ENCODE peak calls at places on chromosomes 7 and 10, in eight cellular contexts. J, H, X, B, A, T, P and Z are unnamed samples.

GRCh38 chr7:128380807-128381130 is 19.3 kb upstream of the PRRT4 start:
- DNase-seq in P (no peak), X (no peak), T (no peak), J (no peak), B (no peak), A (no peak), H (no peak), Z (no peak)

GRCh38 chr10:36885746-36886145 is 239.7 kb upstream of the ANKRD30A start:
- DNase-seq in H (no peak), P (no peak), T (no peak), X (no peak), A (no peak), J (no peak), B (no peak), Z (no peak)

GRCh38 chr10:33880291-33880690 is 545.8 kb upstream of the NRP1 start:
- DNase-seq in A (no peak), J (no peak), B (no peak), X (no peak), P (no peak), H (no peak), T (no peak), Z (no peak)

GRCh38 chr10:29150010-29150409 is 138.9 kb upstream of the LYZL1 start:
- DNase-seq in H (peak; percentile 24), T (no peak), J (no peak), A (no peak), B (no peak), P (peak; percentile 38), X (peak; percentile 65), Z (no peak)

GRCh38 chr7:128303624-128304023 is 40.1 kb downstream of the RBM28 start:
- DNase-seq in X (no peak), T (no peak), P (no peak), H (no peak), B (no peak), J (no peak), A (no peak), Z (no peak)

GRCh38 chr7:133534816-133535215 is 281.9 kb downstream of the EXOC4 start:
- DNase-seq in T (no peak), P (no peak), B (no peak), J (no peak), X (no peak), H (no peak), A (no peak), Z (no peak)

GRCh38 chr7:47326220-47326619 is 255.7 kb downstream of the TNS3 start:
- DNase-seq in A (no peak), J (no peak), B (peak; percentile 53), X (no peak), T (no peak), H (peak; percentile 79), P (no peak), Z (peak; percentile 30)

GRCh38 chr10:122112625-122113160 is 123.7 kb downstream of the TACC2 start:
- DNase-seq in X (peak; percentile 93), T (peak; percentile 65), A (peak; percentile 78), H (peak; percentile 90), B (peak; percentile 87), P (peak; percentile 93), J (peak; percentile 70), Z (peak; percentile 85)

GRCh38 chr7:73802459-73802858 is 28.3 kb upstream of the CLDN4 start:
- DNase-seq in B (no peak), P (no peak), X (no peak), T (no peak), J (no peak), A (no peak), H (no peak), Z (no peak)

GRCh38 chr7:36547361-36547760 is 157.7 kb downstream of the ANLN start:
- DNase-seq in X (no peak), A (no peak), T (no peak), B (no peak), P (no peak), J (no peak), H (no peak), Z (no peak)

GRCh38 chr7:7190142-7190541 is 7.8 kb downstream of the C1GALT1 start:
- DNase-seq in T (no peak), P (no peak), B (no peak), A (no peak), H (peak; percentile 92), J (no peak), X (no peak), Z (no peak)

GRCh38 chr10:43166879-43167490 is 28.7 kb downstream of the CSGALNACT2 start:
- DNase-seq in T (no peak), X (no peak), J (no peak), H (no peak), A (no peak), P (no peak), B (no peak), Z (no peak)

GRCh38 chr7:116679495-116679894 is 7.5 kb downstream of the MET start:
- DNase-seq in B (no peak), P (no peak), X (no peak), A (no peak), J (no peak), H (no peak), T (no peak), Z (no peak)

GRCh38 chr10:49169776-49170175 is 18.4 kb downstream of the TMEM273 start:
- DNase-seq in A (no peak), B (no peak), H (no peak), X (no peak), P (no peak), J (no peak), T (no peak), Z (no peak)

GRCh38 chr10:10394933-10395658 is 622.6 kb upstream of the CELF2 start:
- DNase-seq in J (no peak), H (no peak), A (no peak), P (no peak), B (no peak), X (no peak), T (no peak), Z (no peak)

GRCh38 chr7:157412021-157412443 is 75.2 kb downstream of the DNAJB6 start:
- DNase-seq in B (peak; percentile 39), H (peak; percentile 83), A (peak; percentile 61), T (no peak), P (no peak), J (no peak), X (no peak), Z (peak; percentile 59)

GRCh38 chr10:100888957-100889356 is 23.8 kb upstream of the SLF2 start:
- DNase-seq in P (no peak), J (no peak), H (no peak), T (no peak), X (no peak), A (no peak), B (no peak), Z (no peak)
- TF ChIP-seq CTCF in P (peak; percentile 36), J (peak; percentile 51), H (peak; percentile 46), T (no peak), X (no peak), A (no peak), B (peak; percentile 21), Z (no peak)

GRCh38 chr7:39259391-39260003 is 281.8 kb downstream of the POU6F2 start:
- DNase-seq in J (no peak), T (no peak), H (no peak), X (no peak), B (no peak), P (no peak), A (no peak), Z (no peak)
- H3K27me3 ChIP-seq in J (no peaks in the 10 kb centered on the region), T (no peaks in the 10 kb centered on the region), H (no peaks in the 10 kb centered on the region), X (no peaks in the 10 kb centered on the region), B (no peaks in the 10 kb centered on the region), P (no peaks in the 10 kb centered on the region), A (no peaks in the 10 kb centered on the region), Z (no peaks in the 10 kb centered on the region)

GRCh38 chr10:77601488-77601887 is 36.1 kb downstream of the KCNMA1 start:
- DNase-seq in B (no peak), H (no peak), J (no peak), T (no peak), A (peak; percentile 23), P (peak; percentile 78), X (no peak), Z (no peak)

GRCh38 chr10:77603529-77603927 is 34.1 kb downstream of the KCNMA1 start:
- DNase-seq in T (no peak), P (no peak), X (no peak), H (no peak), A (no peak), J (no peak), B (no peak), Z (no peak)

GRCh38 chr10:77602913-77603528 is 34.6 kb downstream of the KCNMA1 start:
- DNase-seq in X (no peak), J (no peak), B (no peak), H (no peak), A (no peak), P (no peak), T (no peak), Z (no peak)

GRCh38 chr10:77604063-77604462 is 33.5 kb downstream of the KCNMA1 start:
- DNase-seq in H (no peak), B (no peak), P (no peak), X (no peak), J (no peak), A (no peak), T (no peak), Z (no peak)

DNA sequence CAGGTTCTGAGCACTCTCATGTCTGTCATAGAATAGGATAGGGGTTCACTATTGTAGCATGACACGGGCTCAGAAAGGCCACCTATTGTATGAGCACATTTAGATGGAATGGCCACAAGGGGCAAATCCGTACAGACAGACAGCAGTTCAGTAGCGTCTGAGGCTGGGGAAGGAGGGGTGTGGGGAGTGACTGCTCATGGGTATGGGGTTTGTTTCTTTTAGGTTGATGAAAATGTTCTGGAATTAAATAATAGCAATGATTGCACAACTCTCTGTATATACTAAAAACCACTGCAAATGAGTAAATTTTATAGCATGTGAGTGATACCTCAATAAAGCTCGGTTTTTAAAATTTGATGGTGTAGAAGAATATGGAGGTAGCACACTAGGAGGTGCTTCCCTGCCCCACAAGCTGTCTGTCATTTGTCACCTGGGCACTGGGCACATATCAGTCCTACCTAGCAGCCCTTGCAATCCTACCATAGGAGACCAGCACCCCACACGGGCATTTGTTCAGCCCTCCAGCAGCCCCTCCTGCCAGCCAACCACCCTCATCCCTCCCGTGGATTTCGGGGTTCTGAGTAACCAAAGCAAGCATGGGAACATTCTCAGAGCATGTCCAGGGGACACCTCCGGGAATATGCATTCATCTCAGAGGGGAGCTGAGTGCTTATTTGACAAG is 35.2 kb downstream of the KCNMA1 start:
- DNase-seq in H (no peak), B (peak; percentile 69), X (no peak), T (no peak), J (no peak), A (no peak), P (no peak), Z (no peak)
- TF ChIP-seq CTCF in H (peak; percentile 44), B (peak; percentile 51), X (no peak), T (no peak), J (no peak), A (no peak), P (no peak), Z (peak; percentile 34)

DNA sequence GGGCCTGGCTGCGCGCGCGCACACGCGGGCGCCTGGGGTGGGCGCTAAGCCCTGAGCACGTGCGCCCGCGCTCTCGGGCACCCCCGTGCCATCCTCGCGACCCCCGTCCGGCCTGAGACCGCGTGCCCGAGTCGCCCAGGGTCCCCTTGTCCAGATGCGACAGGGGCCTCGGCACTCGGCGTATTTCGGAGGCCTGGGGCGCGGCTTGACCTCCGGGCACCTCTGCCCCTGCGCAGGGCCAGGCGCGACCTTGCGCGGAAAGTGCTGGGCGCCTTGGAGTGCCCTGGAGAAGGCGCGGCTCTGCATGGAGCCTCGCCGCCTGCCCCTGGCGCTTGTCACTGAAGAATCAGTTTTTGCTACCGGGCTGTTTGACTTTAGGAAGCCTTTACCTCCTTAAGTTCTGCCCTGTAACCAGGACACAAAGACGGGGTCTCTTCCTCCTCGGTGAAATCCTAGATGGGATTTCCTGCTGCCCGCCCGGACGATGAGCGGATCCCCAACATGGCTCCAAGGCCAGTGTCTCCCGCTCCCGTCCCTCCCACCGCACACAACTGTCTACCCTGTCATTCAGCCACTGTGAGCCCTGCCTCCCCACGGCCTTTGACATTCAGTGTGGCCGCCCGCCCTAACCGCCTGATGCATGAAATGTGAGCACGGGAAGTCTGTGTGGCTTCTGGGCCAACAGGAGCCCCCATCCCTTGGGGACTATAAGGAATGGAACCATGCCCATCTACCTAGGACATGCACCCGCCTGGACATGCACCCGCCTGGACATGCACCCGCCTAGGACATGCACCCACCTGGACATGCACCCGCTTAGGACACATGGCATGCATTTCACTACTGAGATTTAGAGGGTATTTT is 1.1 kb upstream of the STK32C start:
- DNase-seq in X (peak; percentile 47), H (no peak), T (no peak), A (peak; percentile 89), J (no peak), P (peak; percentile 37), B (no peak), Z (no peak)
- H3K27me3 ChIP-seq in X (no peaks in the 10 kb centered on the region), H (no peaks in the 10 kb centered on the region), T (no peaks in the 10 kb centered on the region), A (peaks cover 25% of the 10 kb centered on the region), J (no peaks in the 10 kb centered on the region), P (no peaks in the 10 kb centered on the region), B (peaks cover 13% of the 10 kb centered on the region), Z (no peaks in the 10 kb centered on the region)